ENCODE peak calls at places on chromosomes 16 and 17, in four cellular contexts. Y is IMR-90, U is H9, M is H1. K is an unnamed sample.
A peak's percentile ranks its signal among the peaks of the same experiment; 100 is the strongest.

GRCh38 chr17:16918443-16918842 is 53.5 kb downstream of the TNFRSF13B start:
- DNase-seq in M (no peak), Y (no peak), U (no peak), K (no peak)

GRCh38 chr16:85662036-85662812 is 26.5 kb downstream of the GINS2 start:
- DNase-seq in M (no peak), U (no peak), Y (no peak), K (peak; percentile 7)

GRCh38 chr17:75937652-75938051 is 3.2 kb downstream of the FBF1 start:
- DNase-seq in M (no peak), Y (no peak), U (no peak), K (no peak)

GRCh38 chr17:10151667-10152496 is 46.5 kb downstream of the GAS7 start:
- DNase-seq in M (no peak), Y (no peak), U (no peak), K (peak; percentile 54)

GRCh38 chr17:79892457-79893236 is 53.4 kb upstream of the CBX4 start:
- DNase-seq in U (no peak), Y (no peak), M (no peak), K (no peak)

GRCh38 chr16:7938175-7938574 is 605.5 kb downstream of the RBFOX1 start:
- DNase-seq in U (no peak), M (no peak), Y (no peak), K (peak; percentile 4)

GRCh38 chr16:4937782-4938682 is 1.1 kb upstream of the PPL start:
- DNase-seq in U (no peak), Y (no peak), M (no peak), K (no peak)

GRCh38 chr16:83113317-83113716 is 486.5 kb downstream of the CDH13 start:
- DNase-seq in M (peak; percentile 59), U (peak; percentile 71), Y (peak; percentile 31), K (peak; percentile 59)

GRCh38 chr17:81693491-81694360 is 9.4 kb upstream of the MRPL12 start:
- DNase-seq in U (peak; percentile 61), M (peak; percentile 67), Y (no peak), K (no peak)

GRCh38 chr17:55301521-55302406 is 37.0 kb downstream of the HLF start:
- DNase-seq in U (no peak), Y (no peak), M (no peak), K (no peak)

GRCh38 chr17:7014995-7015586 is 2.7 kb downstream of the RNASEK start:
- DNase-seq in Y (peak; percentile 66), M (no peak), U (no peak), K (peak; percentile 42)

GRCh38 chr17:41681776-41682175 is 6.9 kb upstream of the EIF1 start:
- DNase-seq in M (no peak), U (no peak), Y (no peak), K (no peak)

GRCh38 chr17:48726916-48727286 is 1.6 kb downstream of the HOXB13 start:
- DNase-seq in M (no peak), Y (no peak), U (no peak), K (no peak)

GRCh38 chr17:61155590-61156181 is 244.0 kb upstream of the TBX2 start:
- DNase-seq in Y (no peak), U (no peak), M (no peak), K (peak; percentile 44)

GRCh38 chr16:85752511-85753420 is 1.9 kb upstream of the C16orf74 start:
- DNase-seq in Y (peak; percentile 62), U (peak; percentile 77), M (peak; percentile 67), K (peak; percentile 73)

GRCh38 chr16:86319871-86320270 is 190.5 kb upstream of the FOXF1 start:
- DNase-seq in Y (peak; percentile 38), M (no peak), U (no peak), K (no peak)

GRCh38 chr16:66382966-66383299 is 16.4 kb downstream of the CDH5 start:
- DNase-seq in U (no peak), Y (peak; percentile 93), M (no peak), K (peak; percentile 96)

GRCh38 chr17:36495076-36495578 is 8.6 kb downstream of the ZNHIT3 start:
- DNase-seq in Y (no peak), U (no peak), M (no peak), K (no peak)

GRCh38 chr17:81519284-81520020 is 6.9 kb upstream of the ACTG1 start:
- DNase-seq in M (peak; percentile 69), Y (no peak), U (peak; percentile 82), K (peak; percentile 75)

GRCh38 chr17:43943769-43944418 is 1.6 kb upstream of the PPY start:
- DNase-seq in Y (peak; percentile 68), M (peak; percentile 95), U (peak; percentile 95), K (peak; percentile 87)

GRCh38 chr16:50711862-50712567 is 18.6 kb downstream of the NOD2 start:
- DNase-seq in U (no peak), Y (no peak), M (no peak), K (no peak)

GRCh38 chr17:12316021-12316420 is 295.3 kb downstream of the MAP2K4 start:
- DNase-seq in M (no peak), Y (peak; percentile 64), U (no peak), K (no peak)

GRCh38 chr16:67926181-67926742 is 5.4 kb downstream of the CTRL start:
- DNase-seq in U (no peak), M (no peak), Y (peak; percentile 30), K (peak; percentile 36)

DNA sequence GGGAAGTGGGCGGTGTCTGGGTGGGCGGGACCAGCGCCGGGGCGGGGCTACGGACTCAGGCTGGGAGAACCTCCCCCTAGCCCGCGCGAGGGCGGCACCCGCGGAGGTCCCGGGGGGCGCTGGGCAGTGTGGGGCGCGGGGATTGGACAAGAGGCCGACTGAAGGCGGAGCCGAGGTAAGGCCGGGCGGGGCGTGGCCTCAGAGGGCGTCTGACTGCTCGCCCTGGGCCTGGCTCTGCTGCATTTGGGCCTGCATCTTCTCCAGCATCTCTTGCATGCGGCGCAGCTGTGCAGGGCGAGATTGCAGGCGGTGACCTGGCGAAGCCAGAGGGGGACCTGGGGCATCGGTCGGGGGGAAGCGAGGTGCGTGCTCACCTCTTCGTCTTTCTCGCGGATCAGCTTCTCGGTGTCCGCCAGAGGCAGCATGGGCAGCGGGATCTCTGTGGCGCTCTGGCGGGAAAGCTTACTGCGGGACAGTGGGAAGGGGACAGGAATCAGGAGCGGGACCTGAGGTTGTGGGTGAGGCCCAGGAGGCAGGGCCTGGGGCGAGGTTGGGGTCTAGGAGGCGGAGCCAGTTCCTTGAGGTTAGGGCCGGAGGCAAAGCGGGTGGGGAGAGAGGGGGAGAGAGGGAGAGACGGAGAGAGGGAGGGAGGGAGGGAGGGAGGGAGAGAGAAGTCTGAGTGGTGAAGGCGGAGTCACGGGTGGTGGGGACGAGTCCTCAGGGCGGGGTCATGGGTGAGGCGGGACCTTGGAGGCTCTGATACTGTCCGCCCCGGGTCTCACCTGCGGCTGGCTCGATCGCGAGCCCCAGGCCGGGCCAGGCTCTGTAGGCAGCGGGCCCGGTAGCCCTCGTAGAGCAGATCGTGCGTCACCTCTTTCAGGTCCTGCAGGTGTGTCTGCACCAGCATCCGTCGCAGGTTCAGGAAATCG is 3.9 kb downstream of the SEPTIN1 start:
- DNase-seq in M (peak; percentile 99), Y (peak; percentile 94), U (peak; percentile 98), K (peak; percentile 99)
- H3K4ac ChIP-seq in M (peak overlapping the region; percentile 85), Y (peak overlapping the region; percentile 90), U (no peak overlapping the region), K (peak overlapping the region; percentile 40)

GRCh38 chr17:5226940-5227878 is 7.5 kb downstream of the SCIMP start:
- DNase-seq in Y (no peak), M (no peak), U (no peak), K (peak; percentile 7)
- H3K27ac ChIP-seq in Y (no peak overlapping the region), M (no peak overlapping the region), U (no peak overlapping the region), K (no peak overlapping the region)

DNA sequence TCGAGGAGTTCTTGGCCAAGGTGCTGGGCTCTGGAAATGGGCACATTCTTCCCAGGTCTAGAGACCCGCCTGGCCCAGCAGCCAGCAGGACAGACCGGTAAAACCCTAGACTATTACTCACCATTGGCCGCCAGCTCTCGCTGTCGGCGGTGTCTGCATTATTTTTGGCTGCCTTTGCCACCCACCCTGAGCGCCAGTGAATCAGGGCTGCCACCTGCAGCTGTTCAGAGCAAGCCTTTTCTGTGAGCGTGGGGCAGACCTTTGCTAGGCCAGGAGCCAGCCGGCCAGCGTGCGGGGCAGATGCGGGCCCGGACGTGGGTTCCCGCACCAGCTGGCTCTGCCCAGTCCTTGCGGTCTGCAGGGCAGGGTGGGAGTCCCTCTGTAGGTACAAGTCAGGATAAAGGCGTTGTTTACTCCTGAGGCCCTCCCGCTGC is 15.8 kb upstream of the CLEC18A start:
- DNase-seq in M (no peak), U (no peak), Y (no peak), K (no peak)
- H3K56ac ChIP-seq in M (no peak overlapping the region), U (no peak overlapping the region), Y (no peak overlapping the region), K (no peak overlapping the region)

GRCh38 chr17:78368854-78369495 is 9.1 kb upstream of the SOCS3 start:
- DNase-seq in M (no peak), U (peak; percentile 58), Y (no peak), K (peak; percentile 59)
- H3K4ac ChIP-seq in M (no peak overlapping the region), U (no peak overlapping the region), Y (no peak overlapping the region), K (no peak overlapping the region)

K was measured in mesendoderm.